ENCODE peak calls at places on chromosomes 7 and 10, in four cellular contexts. O is IMR-90, L is mesendoderm, V is H1. E is an unnamed sample.

GRCh38 chr10:689433-690226 is at the start of gene DIP2C:
- DNase-seq in O (peak), V (no peak), L (peak), E (peak)

GRCh38 chr7:21383833-21384220 is 44.1 kb upstream of the SP4 start:
- DNase-seq in L (no peak), V (no peak), O (no peak), E (no peak)

GRCh38 chr10:86265877-86266259 is 100.7 kb downstream of the GRID1 start:
- DNase-seq in O (no peak), L (no peak), V (no peak), E (peak)

GRCh38 chr10:79380918-79381775 is 33.9 kb downstream of the PPIF start:
- DNase-seq in O (no peak), V (no peak), L (no peak), E (peak)

GRCh38 chr10:127145173-127145572 is 51.2 kb downstream of the INSYN2A start:
- DNase-seq in V (no peak), L (no peak), O (peak), E (no peak)

GRCh38 chr10:75335191-75335590 is 66.4 kb downstream of the ZNF503 start:
- DNase-seq in V (no peak), L (no peak), O (no peak), E (no peak)

GRCh38 chr10:36450385-36450784 is 675.0 kb upstream of the ANKRD30A start:
- DNase-seq in L (no peak), O (peak), V (no peak), E (no peak)

GRCh38 chr10:30115391-30116253 is 56.2 kb upstream of the JCAD start:
- DNase-seq in O (peak), V (no peak), L (no peak), E (no peak)

GRCh38 chr10:123945506-123945905 is 53.9 kb upstream of the CPXM2 start:
- DNase-seq in V (no peak), L (peak), O (peak), E (peak)

GRCh38 chr10:34526758-34527730 is 288.1 kb downstream of the PARD3 start:
- DNase-seq in L (peak), V (peak), O (peak), E (peak)

GRCh38 chr7:16801111-16801542 is 3.7 kb downstream of the AGR2 start:
- DNase-seq in L (peak), O (peak), V (no peak), E (no peak)

GRCh38 chr10:97726636-97727178 is 10.2 kb upstream of the ZFYVE27 start:
- DNase-seq in O (peak), V (no peak), L (peak), E (peak)

GRCh38 chr7:3911685-3912084 is 610.6 kb downstream of the SDK1 start:
- DNase-seq in V (no peak), L (no peak), O (peak), E (no peak)

GRCh38 chr10:105206616-105207015 is 565.5 kb downstream of the SORCS3 start:
- DNase-seq in O (no peak), L (no peak), V (no peak), E (no peak)

GRCh38 chr7:107993879-107994278 is 9.1 kb downstream of the LAMB1 start:
- DNase-seq in V (no peak), O (peak), L (no peak), E (no peak)

GRCh38 chr7:152467225-152467624 is 31.4 kb upstream of the KMT2C start:
- DNase-seq in O (no peak), L (no peak), V (no peak), E (no peak)

GRCh38 chr7:79462334-79462733 is 8.9 kb upstream of the MAGI2 start:
- DNase-seq in V (no peak), L (no peak), O (no peak), E (no peak)

GRCh38 chr7:115689941-115690340 is 340.6 kb downstream of the TFEC start:
- DNase-seq in O (peak), L (no peak), V (no peak), E (no peak)
- H4K5ac ChIP-seq in O (no peak), L (no peak), V (no peak), E (no peak)

DNA sequence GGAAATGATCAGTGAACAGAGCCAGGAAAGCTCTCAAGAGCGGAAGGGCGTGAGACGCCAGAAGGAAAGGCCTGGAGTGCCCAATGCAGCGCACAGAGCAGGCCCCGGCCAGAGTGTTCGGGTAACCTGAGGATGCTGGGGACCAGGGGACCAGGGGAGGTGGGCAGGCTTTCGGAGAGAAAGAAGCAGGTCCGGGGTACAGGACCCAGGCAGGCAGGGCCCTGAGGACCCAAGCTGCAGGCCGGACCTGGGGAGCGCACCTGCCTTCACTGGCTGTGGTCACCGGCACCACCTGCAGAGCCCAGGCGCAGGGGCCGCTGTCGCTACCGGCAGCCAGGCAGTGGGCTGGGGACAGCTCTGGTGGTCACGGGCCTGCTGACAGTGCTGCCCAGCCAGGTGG is 258.0 kb downstream of the MAD1L1 start:
- DNase-seq in O (no peak), L (no peak), V (no peak), E (no peak)
- H3K18ac ChIP-seq in O (no peak), L (no peak), V (no peak), E (no peak)

GRCh38 chr7:129091484-129092002 is 36.6 kb upstream of the TNPO3 start:
- DNase-seq in V (peak), L (peak), O (peak), E (peak)

GRCh38 chr7:129098409-129099084 is 43.6 kb upstream of the TNPO3 start:
- DNase-seq in O (no peak), V (no peak), L (no peak), E (no peak)

GRCh38 chr7:129095258-129095657 is 40.3 kb upstream of the TNPO3 start:
- DNase-seq in O (no peak), V (no peak), L (no peak), E (no peak)

GRCh38 chr7:129093867-129094456 is 39.1 kb upstream of the TNPO3 start:
- DNase-seq in V (no peak), O (no peak), L (no peak), E (no peak)

DNA sequence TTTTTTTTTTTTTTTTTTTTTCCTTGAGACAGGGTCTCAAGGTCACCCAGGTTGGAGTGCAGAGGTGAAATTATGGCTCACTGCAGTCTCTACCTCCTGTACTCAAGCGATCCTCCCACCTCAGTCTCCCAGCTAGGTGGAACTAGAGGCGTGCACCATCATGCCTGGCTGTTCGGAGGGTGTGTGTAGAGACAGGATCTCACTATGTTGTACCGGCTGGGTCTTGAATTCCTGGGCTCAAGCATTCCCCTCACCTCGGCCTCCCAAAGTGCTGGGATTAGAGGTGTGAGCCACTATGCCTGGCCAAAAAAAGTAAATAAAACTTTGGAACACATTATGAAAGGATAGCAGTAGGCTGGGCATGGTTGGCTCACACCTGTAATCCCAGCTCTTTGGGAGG is 39.6 kb upstream of the TNPO3 start:
- DNase-seq in O (no peak), V (no peak), L (no peak), E (no peak)
- H4K5ac ChIP-seq in O (no peak), V (no peak), L (no peak), E (no peak)

GRCh38 chr10:71243756-71244637 is 31.6 kb downstream of the UNC5B start:
- DNase-seq in V (no peak), L (no peak), O (peak), E (no peak)
- H3K18ac ChIP-seq in V (no peak), L (no peak), O (no peak), E (no peak)

DNA sequence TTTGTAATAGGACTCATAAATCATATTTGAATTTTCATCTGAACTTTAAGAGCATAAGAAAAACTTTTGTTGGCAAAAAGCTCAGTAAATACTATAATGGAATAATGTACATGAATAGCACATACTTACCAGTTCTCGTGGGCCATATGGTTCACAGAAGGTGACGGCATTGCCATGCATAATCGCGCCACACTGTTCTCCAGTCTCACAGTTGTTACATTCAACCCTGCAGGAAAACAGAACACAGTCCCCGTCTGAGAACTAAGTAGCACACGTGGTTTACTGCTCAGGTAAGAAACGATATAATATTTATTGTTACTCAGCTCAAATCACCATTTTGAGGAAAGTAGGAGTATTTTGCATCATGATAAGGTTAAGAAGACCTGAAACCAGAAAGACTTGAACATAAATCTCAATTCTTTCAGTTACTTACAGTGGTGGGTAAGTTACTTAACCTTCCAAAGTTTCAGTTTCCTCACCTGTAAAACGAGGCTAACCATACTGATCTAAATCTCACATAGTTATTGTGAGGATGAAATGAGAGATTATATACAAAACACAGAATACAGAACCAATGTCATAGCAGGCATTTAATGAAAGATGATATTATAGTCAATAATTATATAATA is 261.4 kb downstream of the RELN start:
- DNase-seq in O (no peak), V (no peak), L (no peak), E (no peak)
- H4K5ac ChIP-seq in O (no peak), V (no peak), L (no peak), E (no peak)

E was measured in H9.